ENCODE peak calls at places on chromosomes 4 and X, in six cellular contexts. G is neuronal stem cell, Y is Karpas-422, S is fibroblast of lung, O is astrocyte of the spinal cord, P is GM23338. X is an unnamed sample.

GRCh38 chr4:83320548-83320947 is 14.1 kb downstream of the HPSE start:
- DNase-seq in G (no peak), O (no peak), P (no peak), S (peak; percentile 22), Y (no peak), X (peak; percentile 65)

GRCh38 chr4:6332042-6332668 is 62.5 kb downstream of the WFS1 start:
- DNase-seq in S (no peak), O (no peak), Y (peak; percentile 56), G (peak; percentile 57), P (peak; percentile 66), X (peak; percentile 37)

GRCh38 chrX:1029494-1029893 is 183.0 kb downstream of the CRLF2 start:
- DNase-seq in P (no peak), S (no peak), Y (no peak), O (no peak), G (no peak), X (no peak)

GRCh38 chr4:15385515-15385914 is 42.3 kb upstream of the C1QTNF7 start:
- DNase-seq in S (no peak), P (no peak), O (no peak), G (no peak), Y (no peak), X (no peak)

GRCh38 chr4:110860901-110861300 is 238.0 kb upstream of the PITX2 start:
- DNase-seq in P (no peak), O (no peak), S (no peak), Y (no peak), G (no peak), X (no peak)

GRCh38 chrX:73916931-73917657 is 354.1 kb downstream of the CHIC1 start:
- DNase-seq in P (peak; percentile 69), S (peak; percentile 97), G (peak; percentile 20), O (peak; percentile 87), Y (no peak), X (peak; percentile 95)

GRCh38 chrX:131441033-131441432 is 102.8 kb upstream of the OR13H1 start:
- DNase-seq in S (no peak), G (no peak), O (no peak), Y (no peak), P (no peak), X (no peak)

GRCh38 chr4:9811796-9812195 is 30.4 kb downstream of the DRD5 start:
- DNase-seq in Y (no peak), G (no peak), O (no peak), P (no peak), S (no peak), X (no peak)

GRCh38 chrX:74535211-74535621 is 79.2 kb downstream of the RLIM start:
- DNase-seq in S (peak; percentile 63), O (peak; percentile 67), Y (no peak), G (no peak), P (peak; percentile 62), X (peak; percentile 70)

GRCh38 chrX:1743105-1743504 is 128.2 kb downstream of the ASMT start:
- DNase-seq in G (no peak), Y (no peak), S (no peak), P (no peak), O (no peak), X (no peak)

GRCh38 chr4:88792268-88792781 is 94.7 kb upstream of the NAP1L5 start:
- DNase-seq in Y (no peak), O (peak; percentile 79), S (peak; percentile 85), P (peak; percentile 38), G (no peak), X (peak; percentile 89)

GRCh38 chr4:73844352-73844751 is 7.9 kb downstream of the CXCL6 start:
- DNase-seq in Y (no peak), S (peak; percentile 83), P (no peak), O (peak; percentile 51), G (no peak), X (peak; percentile 93)

GRCh38 chr4:89114100-89114499 is 2.8 kb downstream of the TIGD2 start:
- DNase-seq in Y (peak; percentile 31), G (no peak), S (no peak), O (no peak), P (no peak), X (no peak)

GRCh38 chr4:1192493-1193205 is 20.3 kb upstream of the SPON2 start:
- DNase-seq in P (no peak), S (no peak), O (no peak), G (no peak), Y (no peak), X (no peak)

GRCh38 chrX:152638443-152638904 is 779 bp downstream of the GABRQ start:
- DNase-seq in S (no peak), Y (peak; percentile 14), P (peak; percentile 10), O (no peak), G (no peak), X (no peak)

GRCh38 chrX:48904180-48904579 is 6.5 kb downstream of the PQBP1 start:
- DNase-seq in S (no peak), O (no peak), P (no peak), G (no peak), Y (no peak), X (no peak)

GRCh38 chr4:82905205-82905604 is 4.7 kb downstream of the THAP9 start:
- DNase-seq in Y (no peak), O (peak; percentile 52), S (peak; percentile 65), P (no peak), G (no peak), X (peak; percentile 33)

GRCh38 chr4:187993827-187994226 is 1.7 kb upstream of the ZFP42 start:
- DNase-seq in S (no peak), Y (peak; percentile 56), G (no peak), O (no peak), P (peak; percentile 87), X (no peak)

GRCh38 chr4:98468744-98469143 is 189.7 kb downstream of the TSPAN5 start:
- DNase-seq in P (no peak), G (no peak), Y (no peak), S (peak; percentile 85), O (peak; percentile 69), X (peak; percentile 86)

GRCh38 chrX:119736206-119736764 is 22.1 kb upstream of the SOWAHD start:
- DNase-seq in G (no peak), P (no peak), Y (no peak), O (no peak), S (no peak), X (no peak)

GRCh38 chrX:139192386-139192961 is 338.1 kb upstream of the F9 start:
- DNase-seq in S (peak; percentile 59), O (no peak), Y (no peak), P (peak; percentile 27), G (no peak), X (no peak)

GRCh38 chr4:181796502-181796901 is 446.7 kb upstream of the TENM3 start:
- DNase-seq in S (peak; percentile 76), O (peak; percentile 79), G (no peak), Y (no peak), P (no peak), X (peak; percentile 36)

GRCh38 chr4:143402776-143403550 is 66.3 kb downstream of the GAB1 start:
- DNase-seq in Y (no peak), G (no peak), S (no peak), P (no peak), O (no peak), X (no peak)

GRCh38 chr4:39304651-39305050 is 61.5 kb downstream of the RFC1 start:
- DNase-seq in O (peak; percentile 33), P (no peak), S (peak; percentile 57), Y (no peak), G (no peak), X (no peak)

GRCh38 chrX:114774691-114775090 is 190.8 kb downstream of the HTR2C start:
- DNase-seq in G (no peak), O (no peak), S (no peak), P (peak; percentile 38), Y (no peak), X (no peak)

GRCh38 chrX:20530319-20530979 is 263.7 kb upstream of the RPS6KA3 start:
- DNase-seq in Y (peak; percentile 87), O (peak; percentile 56), G (peak; percentile 48), S (peak; percentile 49), P (peak; percentile 62), X (peak; percentile 67)

GRCh38 chr4:1056671-1057402 is 45.4 kb downstream of the FGFRL1 start:
- DNase-seq in S (no peak), Y (no peak), G (no peak), O (no peak), P (no peak), X (no peak)

GRCh38 chrX:105116541-105116940 is 104.0 kb downstream of the TEX13A start:
- DNase-seq in P (no peak), G (no peak), S (no peak), O (no peak), Y (no peak), X (no peak)

GRCh38 chr4:150067859-150068258 is 10.4 kb upstream of the DCLK2 start:
- DNase-seq in S (no peak), P (no peak), Y (no peak), G (no peak), O (no peak), X (no peak)

GRCh38 chrX:38768079-38768478 is 33.2 kb upstream of the MID1IP1 start:
- DNase-seq in S (peak; percentile 10), G (no peak), O (peak; percentile 13), P (no peak), Y (peak; percentile 49), X (peak; percentile 58)

GRCh38 chrX:100368167-100368566 is 41.9 kb downstream of the PCDH19 start:
- DNase-seq in P (peak; percentile 49), Y (peak; percentile 81), S (no peak), O (no peak), G (no peak), X (peak; percentile 18)

GRCh38 chrX:100358766-100359165 is 51.3 kb downstream of the PCDH19 start:
- DNase-seq in O (no peak), S (no peak), P (no peak), Y (no peak), G (no peak), X (no peak)

GRCh38 chrX:100363926-100364325 is 46.1 kb downstream of the PCDH19 start:
- DNase-seq in Y (no peak), P (peak; percentile 7), G (no peak), O (no peak), S (no peak), X (no peak)
- H3K4me3 ChIP-seq in Y (no peak overlapping the region), P (no peak overlapping the region), G (no peak overlapping the region), O (no peak overlapping the region), S (no peak overlapping the region), X (no peak overlapping the region)

GRCh38 chr4:84878541-84878940 is 87.9 kb downstream of the WDFY3 start:
- DNase-seq in O (no peak), P (no peak), G (no peak), S (peak; percentile 12), Y (no peak), X (no peak)
- H3K4me3 ChIP-seq in O (no peak overlapping the region), P (no peak overlapping the region), G (no peak overlapping the region), S (no peak overlapping the region), Y (no peak overlapping the region), X (no peak overlapping the region)

GRCh38 chr4:186243331-186243730 is 16.0 kb downstream of the KLKB1 start:
- DNase-seq in Y (no peak), S (no peak), O (no peak), G (no peak), P (peak; percentile 46), X (no peak)
- H3K4me3 ChIP-seq in Y (no peak overlapping the region), S (no peak overlapping the region), O (no peak overlapping the region), G (no peak overlapping the region), P (peak overlapping the region; percentile 57), X (no peak overlapping the region)

GRCh38 chr4:142402925-142403324 is 443.2 kb downstream of the INPP4B start:
- DNase-seq in S (peak; percentile 46), O (no peak), Y (no peak), G (no peak), P (no peak), X (peak; percentile 63)
- H3K4me3 ChIP-seq in S (no peak overlapping the region), O (no peak overlapping the region), Y (no peak overlapping the region), G (no peak overlapping the region), P (no peak overlapping the region), X (no peak overlapping the region)